ENCODE peak calls at places on chromosomes 4 and X, in five cellular contexts. I is GM12878, P is H1, L is HepG2, G is K562. V is an unnamed sample. For H3K27me3, the result is how much of the 10 kb centered on the place peaks cover.

GRCh38 chr4:94175553-94176260 is 32.0 kb upstream of the SMARCAD1 start:
- DNase-seq in L (no peak), G (no peak), P (no peak), I (no peak), V (peak)

GRCh38 chr4:123350191-123350544 is 46.4 kb upstream of the SPRY1 start:
- DNase-seq in G (peak), L (peak), P (no peak), I (no peak), V (no peak)

GRCh38 chr4:68366600-68366999 is 16.7 kb upstream of the YTHDC1 start:
- DNase-seq in P (no peak), I (no peak), L (no peak), G (no peak), V (no peak)

GRCh38 chr4:128979934-128980333 is 113.4 kb downstream of the SCLT1 start:
- DNase-seq in P (no peak), L (no peak), I (no peak), G (peak), V (peak)

GRCh38 chrX:71107762-71108360 is 1.3 kb upstream of the CXorf65 start:
- DNase-seq in G (peak), L (no peak), I (no peak), P (no peak), V (no peak)

GRCh38 chr4:96390404-96390803 is 550.5 kb downstream of the PDHA2 start:
- DNase-seq in I (no peak), P (no peak), G (no peak), L (no peak), V (no peak)

GRCh38 chr4:175054980-175055379 is 136.8 kb downstream of the ADAM29 start:
- DNase-seq in I (no peak), L (no peak), P (peak), G (no peak), V (no peak)

GRCh38 chr4:168683595-168683994 is 186.7 kb downstream of the PALLD start:
- DNase-seq in P (no peak), I (no peak), G (no peak), L (no peak), V (no peak)

GRCh38 chr4:96170198-96170597 is 330.3 kb downstream of the PDHA2 start:
- DNase-seq in L (no peak), P (peak), I (no peak), G (peak), V (peak)

GRCh38 chr4:94152466-94152865 is 55.2 kb upstream of the SMARCAD1 start:
- DNase-seq in P (no peak), I (no peak), G (no peak), L (no peak), V (no peak)

GRCh38 chr4:158371158-158371557 is 150.5 kb upstream of the RXFP1 start:
- DNase-seq in I (no peak), L (no peak), G (no peak), P (no peak), V (no peak)

GRCh38 chr4:103634236-103634635 is 85.5 kb downstream of the TACR3 start:
- DNase-seq in G (no peak), I (no peak), L (no peak), P (no peak), V (no peak)

GRCh38 chr4:108486046-108486445 is 134.3 kb upstream of the RPL34 start:
- DNase-seq in L (no peak), I (no peak), P (no peak), G (no peak), V (no peak)

GRCh38 chrX:29432534-29432933 is 782.8 kb upstream of the MAGEB2 start:
- DNase-seq in L (no peak), G (no peak), P (no peak), I (no peak), V (no peak)

GRCh38 chrX:48705876-48706275 is 9.3 kb downstream of the SUV39H1 start:
- DNase-seq in G (no peak), I (no peak), L (no peak), P (no peak), V (no peak)

GRCh38 chrX:15646543-15646942 is 18.1 kb downstream of the CLTRN start:
- DNase-seq in P (no peak), L (no peak), G (no peak), I (no peak), V (peak)

GRCh38 chr4:174156239-174156826 is 127.1 kb downstream of the FBXO8 start:
- DNase-seq in P (no peak), I (peak), L (peak), G (peak), V (peak)

GRCh38 chr4:115121351-115122043 is 8.1 kb upstream of the NDST4 start:
- DNase-seq in G (no peak), I (no peak), P (no peak), L (no peak), V (no peak)

GRCh38 chr4:85684676-85685075 is 209.7 kb downstream of the ARHGAP24 start:
- DNase-seq in G (no peak), P (no peak), L (no peak), I (no peak), V (no peak)

GRCh38 chr4:147741190-147741788 is 9.4 kb downstream of the ARHGAP10 start:
- DNase-seq in I (no peak), G (no peak), P (no peak), L (no peak), V (peak)

GRCh38 chr4:174604198-174604597 is 81.9 kb upstream of the HPGD start:
- DNase-seq in P (no peak), G (no peak), I (no peak), L (no peak), V (no peak)

GRCh38 chr4:81032805-81033684 is 2.5 kb downstream of the BMP3 start:
- DNase-seq in L (no peak), G (no peak), I (no peak), P (no peak), V (no peak)

DNA sequence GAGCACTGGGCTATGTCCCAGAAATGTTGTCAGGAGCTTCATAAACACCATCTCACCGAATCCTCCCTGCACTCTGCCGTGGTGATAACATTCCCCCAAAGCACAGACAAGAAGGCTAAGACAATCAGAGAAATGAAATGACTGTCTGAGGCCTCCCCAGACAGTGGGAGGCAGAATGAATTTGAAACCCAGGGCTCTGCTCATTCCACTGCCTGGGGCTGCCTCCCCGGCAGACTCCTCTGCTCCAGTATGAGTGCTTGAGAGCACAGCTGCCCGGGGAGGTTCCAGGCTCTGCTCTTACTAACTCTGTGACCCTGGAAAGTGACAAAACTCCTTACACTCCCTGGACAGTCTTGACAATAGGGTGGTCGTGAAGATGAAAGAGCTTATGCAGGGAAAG is 9.7 kb downstream of the FGFBP1 start:
- DNase-seq in L (no peak), P (no peak), I (no peak), G (no peak), V (no peak)
- TF ChIP-seq CHD2 in L (no peak), P (no peak), I (no peak), G (no peak), V (no peak)

GRCh38 chrX:103616676-103617186 is 9.0 kb downstream of the TCEAL3 start:
- DNase-seq in G (no peak), L (no peak), I (no peak), P (no peak), V (no peak)
- TF ChIP-seq SIN3A in G (no peak), L (no peak), I (no peak), P (no peak), V (no peak)

DNA sequence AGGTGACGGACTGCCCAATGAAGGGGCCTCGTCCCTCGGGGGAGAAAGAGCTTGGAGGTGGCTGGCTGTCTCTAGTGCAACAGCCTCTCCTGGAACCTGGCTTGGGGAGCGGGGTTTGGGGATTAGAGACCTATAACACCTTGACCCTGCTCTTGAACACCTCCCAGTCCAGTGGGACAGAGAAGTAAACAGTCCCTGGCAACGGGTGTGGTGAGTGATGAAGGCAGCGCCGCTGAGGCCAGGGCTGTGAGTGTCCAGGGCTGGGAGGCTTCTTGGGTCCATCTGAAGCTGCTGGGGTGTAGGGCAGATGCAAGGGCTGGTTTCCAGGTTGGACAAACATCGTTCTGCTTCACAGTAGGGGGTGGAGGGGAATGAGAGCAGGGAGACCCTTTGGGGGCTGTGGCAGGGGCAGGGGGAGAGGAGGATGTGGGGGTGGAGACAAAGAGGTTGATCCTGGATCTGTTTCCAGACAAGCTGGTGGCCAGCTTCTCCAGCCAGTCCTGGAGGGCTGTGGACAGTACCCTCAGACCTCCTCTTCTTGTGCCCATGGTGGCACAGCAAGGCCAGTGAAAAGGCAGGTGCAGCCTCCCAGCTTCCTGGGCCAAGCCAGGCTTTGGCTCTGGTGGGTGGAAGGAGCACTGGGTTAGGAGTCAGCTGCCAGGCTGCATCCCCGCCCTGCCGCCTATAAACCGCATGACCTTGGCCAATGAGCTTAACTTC is 3.8 kb downstream of the NSG1 start:
- DNase-seq in L (no peak), G (no peak), P (no peak), I (no peak), V (no peak)
- H3K27me3 ChIP-seq in L (under half), G (under half), P (under half), I (under half), V (under half)

GRCh38 chr4:46399440-46399839 is 9.5 kb upstream of the GABRA2 start:
- DNase-seq in G (no peak), I (no peak), L (no peak), P (no peak), V (no peak)

GRCh38 chr4:46404961-46405360 is 15.0 kb upstream of the GABRA2 start:
- DNase-seq in G (no peak), P (peak), L (peak), I (no peak), V (no peak)
- TF ChIP-seq CHD2 in G (no peak), P (no peak), L (no peak), I (no peak), V (no peak)

V was measured in SK-N-SH.